ENCODE peak calls at places on chromosomes 2 and 18, in eight cellular contexts. One of them, this sample, is unnamed.

GRCh38 chr2:213991454-213992108 is 419.3 kb upstream of the VWC2L start:
- DNase-seq in mucosa of descending colon: no peak
- DNase-seq in heart left ventricle: no peak
- DNase-seq in heart right ventricle: no peak
- DNase-seq in CD8-positive, alpha-beta T cell: no peak
- DNase-seq in neural progenitor cell: no peak
- DNase-seq in PC-3: peak; percentile 25
- DNase-seq in endodermal cell: no peak
- DNase-seq in this sample: no peak

GRCh38 chr18:29849145-29849544 is 1193.4 kb downstream of the DSC3 start:
- DNase-seq in mucosa of descending colon: no peak
- DNase-seq in heart left ventricle: no peak
- DNase-seq in heart right ventricle: no peak
- DNase-seq in CD8-positive, alpha-beta T cell: no peak
- DNase-seq in neural progenitor cell: no peak
- DNase-seq in PC-3: peak; percentile 61
- DNase-seq in endodermal cell: no peak
- DNase-seq in this sample: no peak

GRCh38 chr18:78992041-78992735 is 12.6 kb downstream of the SALL3 start:
- DNase-seq in mucosa of descending colon: no peak
- DNase-seq in heart left ventricle: no peak
- DNase-seq in heart right ventricle: no peak
- DNase-seq in CD8-positive, alpha-beta T cell: no peak
- DNase-seq in neural progenitor cell: no peak
- DNase-seq in PC-3: no peak
- DNase-seq in endodermal cell: no peak
- DNase-seq in this sample: peak; percentile 56

GRCh38 chr2:2646312-2647051 is 315.4 kb upstream of the MYT1L start:
- DNase-seq in mucosa of descending colon: no peak
- DNase-seq in heart left ventricle: no peak
- DNase-seq in heart right ventricle: no peak
- DNase-seq in CD8-positive, alpha-beta T cell: no peak
- DNase-seq in neural progenitor cell: peak; percentile 41
- DNase-seq in PC-3: no peak
- DNase-seq in endodermal cell: no peak
- DNase-seq in this sample: no peak

GRCh38 chr2:118865106-118865505 is 17.7 kb upstream of the EN1 start:
- DNase-seq in mucosa of descending colon: no peak
- DNase-seq in heart left ventricle: no peak
- DNase-seq in heart right ventricle: peak; percentile 15
- DNase-seq in CD8-positive, alpha-beta T cell: no peak
- DNase-seq in neural progenitor cell: peak; percentile 69
- DNase-seq in PC-3: peak; percentile 79
- DNase-seq in endodermal cell: peak; percentile 85
- DNase-seq in this sample: no peak

GRCh38 chr2:224077773-224078507 is 38.9 kb upstream of the SERPINE2 start:
- DNase-seq in mucosa of descending colon: no peak
- DNase-seq in heart left ventricle: no peak
- DNase-seq in heart right ventricle: no peak
- DNase-seq in CD8-positive, alpha-beta T cell: no peak
- DNase-seq in neural progenitor cell: no peak
- DNase-seq in PC-3: no peak
- DNase-seq in endodermal cell: no peak
- DNase-seq in this sample: no peak

GRCh38 chr18:57900906-57901305 is 97.8 kb upstream of the ATP8B1 start:
- DNase-seq in mucosa of descending colon: no peak
- DNase-seq in heart left ventricle: no peak
- DNase-seq in heart right ventricle: no peak
- DNase-seq in CD8-positive, alpha-beta T cell: no peak
- DNase-seq in neural progenitor cell: no peak
- DNase-seq in PC-3: peak; percentile 45
- DNase-seq in endodermal cell: no peak
- DNase-seq in this sample: no peak

GRCh38 chr18:50816767-50817166 is 3.0 kb downstream of the MRO start:
- DNase-seq in mucosa of descending colon: no peak
- DNase-seq in heart left ventricle: no peak
- DNase-seq in heart right ventricle: no peak
- DNase-seq in CD8-positive, alpha-beta T cell: no peak
- DNase-seq in neural progenitor cell: peak; percentile 33
- DNase-seq in PC-3: no peak
- DNase-seq in endodermal cell: no peak
- DNase-seq in this sample: no peak

GRCh38 chr2:86221066-86221684 is 21.9 kb downstream of the MRPL35 start:
- DNase-seq in mucosa of descending colon: peak; percentile 54
- DNase-seq in heart left ventricle: peak; percentile 50
- DNase-seq in heart right ventricle: peak; percentile 61
- DNase-seq in CD8-positive, alpha-beta T cell: peak; percentile 38
- DNase-seq in neural progenitor cell: peak; percentile 79
- DNase-seq in PC-3: peak; percentile 58
- DNase-seq in endodermal cell: peak; percentile 90
- DNase-seq in this sample: no peak

GRCh38 chr2:232577841-232578240 is 27.4 kb downstream of the EIF4E2 start:
- DNase-seq in mucosa of descending colon: no peak
- DNase-seq in heart left ventricle: no peak
- DNase-seq in heart right ventricle: no peak
- DNase-seq in CD8-positive, alpha-beta T cell: no peak
- DNase-seq in neural progenitor cell: peak; percentile 14
- DNase-seq in PC-3: no peak
- DNase-seq in endodermal cell: no peak
- DNase-seq in this sample: no peak

GRCh38 chr2:158665536-158666302 is 129.4 kb upstream of the DAPL1 start:
- DNase-seq in mucosa of descending colon: no peak
- DNase-seq in heart left ventricle: no peak
- DNase-seq in heart right ventricle: no peak
- DNase-seq in CD8-positive, alpha-beta T cell: no peak
- DNase-seq in neural progenitor cell: no peak
- DNase-seq in PC-3: peak; percentile 10
- DNase-seq in endodermal cell: no peak
- DNase-seq in this sample: no peak

GRCh38 chr18:51089691-51090090 is 59.7 kb downstream of the SMAD4 start:
- DNase-seq in mucosa of descending colon: no peak
- DNase-seq in heart left ventricle: no peak
- DNase-seq in heart right ventricle: no peak
- DNase-seq in CD8-positive, alpha-beta T cell: no peak
- DNase-seq in neural progenitor cell: no peak
- DNase-seq in PC-3: no peak
- DNase-seq in endodermal cell: no peak
- DNase-seq in this sample: no peak

GRCh38 chr2:151260492-151261239 is 997 bp downstream of the RBM43 start:
- DNase-seq in mucosa of descending colon: no peak
- DNase-seq in heart left ventricle: no peak
- DNase-seq in heart right ventricle: no peak
- DNase-seq in CD8-positive, alpha-beta T cell: no peak
- DNase-seq in neural progenitor cell: no peak
- DNase-seq in PC-3: no peak
- DNase-seq in endodermal cell: no peak
- DNase-seq in this sample: no peak

GRCh38 chr18:61901334-61901986 is 8.7 kb upstream of the RNF152 start:
- DNase-seq in mucosa of descending colon: peak; percentile 53
- DNase-seq in heart left ventricle: no peak
- DNase-seq in heart right ventricle: no peak
- DNase-seq in CD8-positive, alpha-beta T cell: peak; percentile 25
- DNase-seq in neural progenitor cell: peak; percentile 78
- DNase-seq in PC-3: peak; percentile 73
- DNase-seq in endodermal cell: peak; percentile 88
- DNase-seq in this sample: no peak

GRCh38 chr18:75363446-75364225 is 63.9 kb downstream of the SMIM21 start:
- DNase-seq in mucosa of descending colon: no peak
- DNase-seq in heart left ventricle: no peak
- DNase-seq in heart right ventricle: no peak
- DNase-seq in CD8-positive, alpha-beta T cell: no peak
- DNase-seq in neural progenitor cell: no peak
- DNase-seq in PC-3: no peak
- DNase-seq in endodermal cell: no peak
- DNase-seq in this sample: no peak

GRCh38 chr18:43648002-43648401 is 370.7 kb upstream of the SYT4 start:
- DNase-seq in mucosa of descending colon: no peak
- DNase-seq in heart left ventricle: no peak
- DNase-seq in heart right ventricle: no peak
- DNase-seq in CD8-positive, alpha-beta T cell: no peak
- DNase-seq in neural progenitor cell: no peak
- DNase-seq in PC-3: peak; percentile 1
- DNase-seq in endodermal cell: no peak
- DNase-seq in this sample: no peak

GRCh38 chr18:21760321-21760720 is 19.7 kb downstream of the MIB1 start:
- DNase-seq in mucosa of descending colon: no peak
- DNase-seq in heart left ventricle: no peak
- DNase-seq in heart right ventricle: no peak
- DNase-seq in CD8-positive, alpha-beta T cell: no peak
- DNase-seq in neural progenitor cell: no peak
- DNase-seq in PC-3: no peak
- DNase-seq in endodermal cell: no peak
- DNase-seq in this sample: no peak

GRCh38 chr2:12507295-12507694 is 209.4 kb upstream of the TRIB2 start:
- DNase-seq in mucosa of descending colon: no peak
- DNase-seq in heart left ventricle: no peak
- DNase-seq in heart right ventricle: no peak
- DNase-seq in CD8-positive, alpha-beta T cell: peak; percentile 40
- DNase-seq in neural progenitor cell: no peak
- DNase-seq in PC-3: peak; percentile 97
- DNase-seq in endodermal cell: no peak
- DNase-seq in this sample: no peak

GRCh38 chr18:23257686-23258565 is 122.6 kb downstream of the CABLES1 start:
- DNase-seq in mucosa of descending colon: no peak
- DNase-seq in heart left ventricle: no peak
- DNase-seq in heart right ventricle: no peak
- DNase-seq in CD8-positive, alpha-beta T cell: no peak
- DNase-seq in neural progenitor cell: no peak
- DNase-seq in PC-3: peak; percentile 68
- DNase-seq in endodermal cell: no peak
- DNase-seq in this sample: no peak

GRCh38 chr2:317501-318424 is 29.9 kb upstream of the ALKAL2 start:
- DNase-seq in mucosa of descending colon: no peak
- DNase-seq in heart left ventricle: no peak
- DNase-seq in heart right ventricle: no peak
- DNase-seq in CD8-positive, alpha-beta T cell: no peak
- DNase-seq in neural progenitor cell: peak; percentile 67
- DNase-seq in PC-3: peak; percentile 66
- DNase-seq in endodermal cell: peak; percentile 71
- DNase-seq in this sample: peak; percentile 53

GRCh38 chr2:19540739-19541503 is 182.5 kb upstream of the OSR1 start:
- DNase-seq in mucosa of descending colon: no peak
- DNase-seq in heart left ventricle: no peak
- DNase-seq in heart right ventricle: no peak
- DNase-seq in CD8-positive, alpha-beta T cell: no peak
- DNase-seq in neural progenitor cell: no peak
- DNase-seq in PC-3: peak; percentile 99
- DNase-seq in endodermal cell: no peak
- DNase-seq in this sample: no peak

GRCh38 chr2:36366491-36367120 is 11.0 kb downstream of the CRIM1 start:
- DNase-seq in mucosa of descending colon: no peak
- DNase-seq in heart left ventricle: no peak
- DNase-seq in heart right ventricle: no peak
- DNase-seq in CD8-positive, alpha-beta T cell: no peak
- DNase-seq in neural progenitor cell: no peak
- DNase-seq in PC-3: peak; percentile 44
- DNase-seq in endodermal cell: no peak
- DNase-seq in this sample: no peak
- H3K4me1 ChIP-seq in mucosa of descending colon: peaks cover 19% of the 10 kb centered on the region
- H3K4me1 ChIP-seq in heart left ventricle: peaks cover 84% of the 10 kb centered on the region
- H3K4me1 ChIP-seq in heart right ventricle: peaks cover 68% of the 10 kb centered on the region
- H3K4me1 ChIP-seq in CD8-positive, alpha-beta T cell: no peaks in the 10 kb centered on the region
- H3K4me1 ChIP-seq in neural progenitor cell: peaks cover 88% of the 10 kb centered on the region
- H3K4me1 ChIP-seq in PC-3: peaks cover 68% of the 10 kb centered on the region
- H3K4me1 ChIP-seq in endodermal cell: peaks cover 35% of the 10 kb centered on the region
- H3K4me1 ChIP-seq in this sample: peaks cover 34% of the 10 kb centered on the region

DNA sequence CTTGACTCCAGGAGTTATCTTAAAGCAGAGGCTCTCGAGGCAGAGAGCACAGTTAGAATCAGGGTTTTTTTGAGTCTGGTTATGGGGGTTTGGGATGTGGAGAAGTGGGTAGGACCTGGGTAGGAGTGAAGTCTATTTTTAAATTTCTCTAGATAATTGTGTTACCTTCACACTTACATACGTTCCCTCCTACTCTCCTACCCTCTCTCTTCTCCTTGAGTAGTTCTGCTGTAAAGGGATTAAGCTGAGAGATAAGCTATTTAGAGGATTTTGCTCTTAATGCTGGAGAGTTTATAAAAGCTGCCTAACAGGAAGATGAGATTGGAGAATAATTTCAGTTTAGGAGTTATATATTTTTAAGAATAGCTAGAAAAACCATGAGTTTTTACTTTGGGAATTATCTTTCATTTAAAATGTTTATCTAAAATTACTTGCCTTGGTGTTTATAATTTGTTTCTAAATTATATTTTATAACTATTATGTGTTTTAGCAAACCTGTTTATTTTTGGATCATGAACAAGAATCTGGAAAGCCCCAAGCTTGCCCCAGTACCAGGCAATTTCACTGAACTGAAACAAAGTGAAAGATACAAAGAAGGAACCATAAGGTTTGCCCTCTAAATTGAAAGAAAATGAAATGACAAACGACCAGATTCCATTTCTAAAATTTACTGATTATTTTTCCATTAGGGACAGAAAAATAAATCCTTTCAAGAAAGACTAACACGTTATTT is 101.4 kb downstream of the ZNF532 start:
- DNase-seq in mucosa of descending colon: no peak
- DNase-seq in heart left ventricle: no peak
- DNase-seq in heart right ventricle: no peak
- DNase-seq in CD8-positive, alpha-beta T cell: no peak
- DNase-seq in neural progenitor cell: peak; percentile 39
- DNase-seq in PC-3: no peak
- DNase-seq in endodermal cell: no peak
- DNase-seq in this sample: no peak
- H3K36me3 ChIP-seq in mucosa of descending colon: no peaks in the 10 kb centered on the region
- H3K36me3 ChIP-seq in heart left ventricle: no peaks in the 10 kb centered on the region
- H3K36me3 ChIP-seq in heart right ventricle: peaks cover 67% of the 10 kb centered on the region
- H3K36me3 ChIP-seq in CD8-positive, alpha-beta T cell: no peaks in the 10 kb centered on the region
- H3K36me3 ChIP-seq in neural progenitor cell: no peaks in the 10 kb centered on the region
- H3K36me3 ChIP-seq in PC-3: peaks cover 24% of the 10 kb centered on the region
- H3K36me3 ChIP-seq in endodermal cell: peaks cover 82% of the 10 kb centered on the region
- H3K36me3 ChIP-seq in this sample: peaks cover 4% of the 10 kb centered on the region

GRCh38 chr2:54999182-54999581 is 51.1 kb downstream of the RTN4 start:
- DNase-seq in mucosa of descending colon: no peak
- DNase-seq in heart left ventricle: no peak
- DNase-seq in heart right ventricle: no peak
- DNase-seq in CD8-positive, alpha-beta T cell: no peak
- DNase-seq in neural progenitor cell: no peak
- DNase-seq in PC-3: peak; percentile 58
- DNase-seq in endodermal cell: no peak
- DNase-seq in this sample: no peak
- H3K4me1 ChIP-seq in mucosa of descending colon: peaks cover 23% of the 10 kb centered on the region
- H3K4me1 ChIP-seq in heart left ventricle: peaks cover 52% of the 10 kb centered on the region
- H3K4me1 ChIP-seq in heart right ventricle: peaks cover 22% of the 10 kb centered on the region
- H3K4me1 ChIP-seq in CD8-positive, alpha-beta T cell: peaks cover 29% of the 10 kb centered on the region
- H3K4me1 ChIP-seq in neural progenitor cell: peaks cover 7% of the 10 kb centered on the region
- H3K4me1 ChIP-seq in PC-3: peaks cover 26% of the 10 kb centered on the region
- H3K4me1 ChIP-seq in endodermal cell: no peaks in the 10 kb centered on the region
- H3K4me1 ChIP-seq in this sample: no peaks in the 10 kb centered on the region

DNA sequence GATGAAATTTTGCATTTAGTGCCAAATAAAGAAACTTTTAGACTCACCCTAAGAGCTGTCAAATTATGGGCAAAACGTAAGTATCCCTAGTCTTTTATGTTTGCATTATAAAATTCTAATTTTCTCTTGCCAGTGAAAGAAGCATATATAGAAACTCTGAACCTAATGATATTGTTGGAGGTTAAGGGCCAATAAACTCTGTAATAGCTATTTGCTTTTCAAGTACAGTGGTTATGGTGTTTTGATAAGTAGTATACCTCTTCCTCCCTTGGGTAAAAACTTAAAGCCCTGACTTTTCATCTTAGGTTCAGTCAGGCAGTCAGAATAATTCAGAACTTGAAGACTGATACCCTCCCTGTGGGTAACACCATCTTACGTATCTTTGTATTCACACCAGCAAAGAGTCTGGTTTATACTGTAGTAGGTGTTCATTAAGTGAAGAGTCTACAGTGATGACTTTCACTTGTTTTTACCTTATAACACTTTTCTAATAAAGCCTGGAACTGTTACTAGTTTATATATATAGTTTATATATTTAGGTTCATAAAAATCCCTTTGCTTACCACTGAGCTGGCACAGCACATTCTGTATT is 19.1 kb downstream of the PAPOLG start:
- DNase-seq in mucosa of descending colon: no peak
- DNase-seq in heart left ventricle: no peak
- DNase-seq in heart right ventricle: no peak
- DNase-seq in CD8-positive, alpha-beta T cell: no peak
- DNase-seq in neural progenitor cell: no peak
- DNase-seq in PC-3: no peak
- DNase-seq in endodermal cell: no peak
- DNase-seq in this sample: no peak
- H3K36me3 ChIP-seq in mucosa of descending colon: no peaks in the 10 kb centered on the region
- H3K36me3 ChIP-seq in heart left ventricle: no peaks in the 10 kb centered on the region
- H3K36me3 ChIP-seq in heart right ventricle: peaks cover 100% of the 10 kb centered on the region
- H3K36me3 ChIP-seq in CD8-positive, alpha-beta T cell: peaks cover 47% of the 10 kb centered on the region
- H3K36me3 ChIP-seq in neural progenitor cell: peaks cover 40% of the 10 kb centered on the region
- H3K36me3 ChIP-seq in PC-3: peaks cover 25% of the 10 kb centered on the region
- H3K36me3 ChIP-seq in endodermal cell: peaks cover 89% of the 10 kb centered on the region
- H3K36me3 ChIP-seq in this sample: peaks cover 38% of the 10 kb centered on the region

This sample was measured in kidney.